ENCODE peak calls at places on chromosomes 11 and 22, in ten cellular contexts. Z, N, L, X, E, O, Y, B, G and P are unnamed samples.

GRCh38 chr11:63212742-63213141 is 30.7 kb downstream of the SLC22A25 start:
- DNase-seq in Z (no peak), N (peak; percentile 22), L (no peak), X (peak; percentile 11), E (peak; percentile 51), O (no peak), Y (peak; percentile 39), B (peak; percentile 23), G (no peak), P (no peak)

GRCh38 chr11:86116386-86116726 is 47.5 kb upstream of the PICALM start:
- DNase-seq in Z (no peak), N (peak; percentile 38), L (peak; percentile 47), X (no peak), E (no peak), O (no peak), Y (peak; percentile 51), B (peak; percentile 16), G (no peak), P (no peak)

GRCh38 chr22:47142427-47143046 is 380.1 kb downstream of the TBC1D22A start:
- DNase-seq in Z (no peak), N (no peak), L (no peak), X (no peak), E (no peak), O (no peak), Y (no peak), B (no peak), G (no peak), P (no peak)

GRCh38 chr11:100592619-100593309 is 94.3 kb upstream of the ARHGAP42 start:
- DNase-seq in Z (no peak), N (peak; percentile 57), L (no peak), X (no peak), E (no peak), O (no peak), Y (no peak), B (no peak), G (no peak), P (no peak)

GRCh38 chr11:78370406-78371172 is 47.0 kb downstream of the GAB2 start:
- DNase-seq in Z (no peak), N (peak; percentile 42), L (no peak), X (no peak), E (no peak), O (no peak), Y (peak; percentile 23), B (no peak), G (no peak), P (no peak)

GRCh38 chr11:102966011-102966410 is 10.5 kb upstream of the MMP13 start:
- DNase-seq in Z (no peak), N (no peak), L (no peak), X (no peak), E (no peak), O (no peak), Y (peak; percentile 36), B (no peak), G (no peak), P (no peak)

GRCh38 chr11:122360875-122361274 is 244.9 kb upstream of the BLID start:
- DNase-seq in Z (no peak), N (no peak), L (no peak), X (no peak), E (no peak), O (no peak), Y (no peak), B (no peak), G (no peak), P (no peak)

GRCh38 chr11:64073542-64073941 is 37.8 kb downstream of the FLRT1 start:
- DNase-seq in Z (no peak), N (no peak), L (no peak), X (no peak), E (no peak), O (no peak), Y (no peak), B (no peak), G (no peak), P (peak; percentile 64)

GRCh38 chr11:93476796-93477195 is 66.4 kb downstream of the SMCO4 start:
- DNase-seq in Z (no peak), N (peak; percentile 68), L (no peak), X (no peak), E (no peak), O (no peak), Y (peak; percentile 72), B (no peak), G (no peak), P (no peak)

GRCh38 chr11:72220696-72221363 is 3.7 kb upstream of the INPPL1 start:
- DNase-seq in Z (no peak), N (no peak), L (no peak), X (no peak), E (no peak), O (no peak), Y (no peak), B (no peak), G (no peak), P (no peak)

GRCh38 chr11:75475767-75476650 is 43.0 kb upstream of the KLHL35 start:
- DNase-seq in Z (peak; percentile 50), N (no peak), L (no peak), X (peak; percentile 50), E (no peak), O (peak; percentile 55), Y (no peak), B (no peak), G (peak; percentile 36), P (peak; percentile 90)

DNA sequence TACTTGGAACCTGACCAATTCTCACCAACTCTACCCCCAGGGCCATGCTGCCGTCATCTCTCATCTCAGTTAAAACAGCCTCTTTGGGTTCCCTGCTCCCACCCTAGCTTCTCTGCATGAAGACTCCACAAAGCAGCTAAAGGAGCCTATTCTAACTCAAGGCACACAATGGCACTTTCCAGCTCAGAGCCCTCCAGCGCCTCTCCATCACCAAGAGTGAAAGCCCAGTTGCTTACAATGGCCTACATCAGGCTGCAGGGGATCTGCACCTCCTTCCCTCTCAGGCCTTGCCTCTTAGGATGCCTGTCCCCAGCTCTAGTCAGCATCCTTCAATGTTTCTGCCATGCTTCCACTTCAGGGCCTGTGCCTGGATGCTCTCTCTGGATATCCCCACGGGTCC is 83.7 kb upstream of the GNAZ start:
- DNase-seq in Z (no peak), N (no peak), L (no peak), X (no peak), E (no peak), O (no peak), Y (no peak), B (no peak), G (no peak), P (no peak)
- H3K4me1 ChIP-seq in Z (no peaks in the 10 kb centered on the region), N (no peaks in the 10 kb centered on the region), L (peaks cover 15% of the 10 kb centered on the region), X (no peaks in the 10 kb centered on the region), E (no peaks in the 10 kb centered on the region), O (no peaks in the 10 kb centered on the region), Y (no peaks in the 10 kb centered on the region), B (no peaks in the 10 kb centered on the region), G (no peaks in the 10 kb centered on the region), P (no peaks in the 10 kb centered on the region)

GRCh38 chr22:37011472-37011871 is 7.8 kb downstream of the TST start:
- DNase-seq in Z (no peak), N (no peak), L (no peak), X (no peak), E (no peak), O (no peak), Y (no peak), B (no peak), G (no peak), P (peak; percentile 8)
- H3K4me1 ChIP-seq in Z (peaks cover 27% of the 10 kb centered on the region), N (peaks cover 7% of the 10 kb centered on the region), L (no peaks in the 10 kb centered on the region), X (no peaks in the 10 kb centered on the region), E (peaks cover 18% of the 10 kb centered on the region), O (peaks cover 38% of the 10 kb centered on the region), Y (peaks cover 39% of the 10 kb centered on the region), B (no peaks in the 10 kb centered on the region), G (no peaks in the 10 kb centered on the region), P (peaks cover 5% of the 10 kb centered on the region)

GRCh38 chr11:69339916-69340565 is 46.1 kb downstream of the MYEOV start:
- DNase-seq in Z (no peak), N (no peak), L (peak; percentile 42), X (no peak), E (no peak), O (no peak), Y (no peak), B (no peak), G (no peak), P (no peak)
- H3K4me1 ChIP-seq in Z (no peaks in the 10 kb centered on the region), N (peaks cover 4% of the 10 kb centered on the region), L (peaks cover 29% of the 10 kb centered on the region), X (no peaks in the 10 kb centered on the region), E (no peaks in the 10 kb centered on the region), O (peaks cover 15% of the 10 kb centered on the region), Y (no peaks in the 10 kb centered on the region), B (no peaks in the 10 kb centered on the region), G (no peaks in the 10 kb centered on the region), P (no peaks in the 10 kb centered on the region)

GRCh38 chr22:44279059-44279340 is 33.8 kb downstream of the SHISAL1 start:
- DNase-seq in Z (no peak), N (no peak), L (no peak), X (no peak), E (no peak), O (no peak), Y (no peak), B (no peak), G (peak; percentile 50), P (peak; percentile 35)
- H3K4me1 ChIP-seq in Z (no peaks in the 10 kb centered on the region), N (peaks cover 2% of the 10 kb centered on the region), L (no peaks in the 10 kb centered on the region), X (no peaks in the 10 kb centered on the region), E (peaks cover 48% of the 10 kb centered on the region), O (peaks cover 9% of the 10 kb centered on the region), Y (no peaks in the 10 kb centered on the region), B (no peaks in the 10 kb centered on the region), G (no peaks in the 10 kb centered on the region), P (no peaks in the 10 kb centered on the region)

GRCh38 chr22:40856513-40857308 is at the start of the genes ST13 and XPNPEP3:
- DNase-seq in Z (peak; percentile 99), N (peak; percentile 97), L (peak; percentile 98), X (peak; percentile 97), E (peak; percentile 98), O (peak; percentile 98), Y (peak; percentile 97), B (peak; percentile 87), G (peak; percentile 99), P (peak; percentile 99)

GRCh38 chr22:40855104-40855959 is 1.1 kb downstream of the ST13 start:
- DNase-seq in Z (no peak), N (peak; percentile 47), L (no peak), X (peak; percentile 39), E (peak; percentile 8), O (no peak), Y (peak; percentile 56), B (no peak), G (no peak), P (no peak)

GRCh38 chr22:40857309-40857851 is 432 bp downstream of the XPNPEP3 start:
- DNase-seq in Z (no peak), N (peak; percentile 56), L (no peak), X (no peak), E (no peak), O (no peak), Y (peak; percentile 67), B (no peak), G (no peak), P (no peak)

GRCh38 chr22:40853961-40854360 is 2.5 kb downstream of the ST13 start:
- DNase-seq in Z (no peak), N (peak; percentile 18), L (no peak), X (no peak), E (no peak), O (no peak), Y (peak; percentile 40), B (peak; percentile 0), G (no peak), P (no peak)

GRCh38 chr22:40855960-40856512 is 403 bp downstream of the ST13 start:
- DNase-seq in Z (no peak), N (no peak), L (peak; percentile 46), X (peak; percentile 35), E (peak; percentile 79), O (no peak), Y (peak; percentile 68), B (peak; percentile 46), G (peak; percentile 84), P (peak; percentile 80)
- H3K4me1 ChIP-seq in Z (peaks cover 47% of the 10 kb centered on the region), N (peaks cover 11% of the 10 kb centered on the region), L (peaks cover 9% of the 10 kb centered on the region), X (peaks cover 10% of the 10 kb centered on the region), E (peaks cover 33% of the 10 kb centered on the region), O (peaks cover 54% of the 10 kb centered on the region), Y (peaks cover 57% of the 10 kb centered on the region), B (peaks cover 9% of the 10 kb centered on the region), G (peaks cover 41% of the 10 kb centered on the region), P (peaks cover 8% of the 10 kb centered on the region)